ENCODE peak calls at places on chromosome 4, in seven cellular contexts. One of them, this sample, is unnamed.
A peak's percentile ranks its signal among the peaks of the same experiment; 100 is the strongest.

GRCh38 chr4:3010998-3011397 is 47.6 kb downstream of the GRK4 start:
- DNase-seq in dermis blood vessel endothelial cell: peak; percentile 5
- DNase-seq in neural progenitor cell: no peak
- DNase-seq in OCI-M1: no peak
- DNase-seq in astrocyte of the spinal cord: peak; percentile 42
- DNase-seq in islet precursor cell: no peak
- DNase-seq in stimulated activated CD4-positive, alpha-beta T cell treated with anti-CD3 and anti-CD28 coated beads, Interleukin-2, amount 100 ng/mL, for 24 hours: no peak
- DNase-seq in this sample: no peak

GRCh38 chr4:5919571-5919970 is 26.7 kb upstream of the CRMP1 start:
- DNase-seq in astrocyte of the spinal cord: no peak
- DNase-seq in neural progenitor cell: no peak
- DNase-seq in stimulated activated CD4-positive, alpha-beta T cell treated with anti-CD3 and anti-CD28 coated beads, Interleukin-2, amount 100 ng/mL, for 24 hours: no peak
- DNase-seq in dermis blood vessel endothelial cell: no peak
- DNase-seq in islet precursor cell: peak; percentile 22
- DNase-seq in OCI-M1: no peak
- DNase-seq in this sample: no peak

GRCh38 chr4:8198206-8198905 is 734 bp upstream of the SH3TC1 start:
- DNase-seq in astrocyte of the spinal cord: no peak
- DNase-seq in OCI-M1: no peak
- DNase-seq in dermis blood vessel endothelial cell: no peak
- DNase-seq in neural progenitor cell: no peak
- DNase-seq in islet precursor cell: no peak
- DNase-seq in stimulated activated CD4-positive, alpha-beta T cell treated with anti-CD3 and anti-CD28 coated beads, Interleukin-2, amount 100 ng/mL, for 24 hours: no peak
- DNase-seq in this sample: no peak

GRCh38 chr4:174332741-174333493 is 49.2 kb downstream of the CEP44 start:
- DNase-seq in astrocyte of the spinal cord: no peak
- DNase-seq in neural progenitor cell: no peak
- DNase-seq in dermis blood vessel endothelial cell: no peak
- DNase-seq in islet precursor cell: no peak
- DNase-seq in stimulated activated CD4-positive, alpha-beta T cell treated with anti-CD3 and anti-CD28 coated beads, Interleukin-2, amount 100 ng/mL, for 24 hours: no peak
- DNase-seq in OCI-M1: no peak
- DNase-seq in this sample: no peak

GRCh38 chr4:122552898-122553297 is 68.0 kb downstream of the IL21 start:
- DNase-seq in neural progenitor cell: no peak
- DNase-seq in dermis blood vessel endothelial cell: no peak
- DNase-seq in OCI-M1: no peak
- DNase-seq in astrocyte of the spinal cord: no peak
- DNase-seq in stimulated activated CD4-positive, alpha-beta T cell treated with anti-CD3 and anti-CD28 coated beads, Interleukin-2, amount 100 ng/mL, for 24 hours: no peak
- DNase-seq in islet precursor cell: no peak
- DNase-seq in this sample: no peak

GRCh38 chr4:88616275-88616996 is 24.2 kb downstream of the HERC3 start:
- DNase-seq in neural progenitor cell: no peak
- DNase-seq in astrocyte of the spinal cord: peak; percentile 82
- DNase-seq in stimulated activated CD4-positive, alpha-beta T cell treated with anti-CD3 and anti-CD28 coated beads, Interleukin-2, amount 100 ng/mL, for 24 hours: no peak
- DNase-seq in OCI-M1: no peak
- DNase-seq in islet precursor cell: no peak
- DNase-seq in dermis blood vessel endothelial cell: no peak
- DNase-seq in this sample: no peak

GRCh38 chr4:25993564-25994185 is 79.7 kb downstream of the SMIM20 start:
- DNase-seq in astrocyte of the spinal cord: no peak
- DNase-seq in islet precursor cell: peak; percentile 94
- DNase-seq in neural progenitor cell: peak; percentile 75
- DNase-seq in OCI-M1: peak; percentile 7
- DNase-seq in dermis blood vessel endothelial cell: peak; percentile 27
- DNase-seq in stimulated activated CD4-positive, alpha-beta T cell treated with anti-CD3 and anti-CD28 coated beads, Interleukin-2, amount 100 ng/mL, for 24 hours: peak; percentile 36
- DNase-seq in this sample: no peak

GRCh38 chr4:118171381-118171780 is 137.1 kb downstream of the NDST3 start:
- DNase-seq in stimulated activated CD4-positive, alpha-beta T cell treated with anti-CD3 and anti-CD28 coated beads, Interleukin-2, amount 100 ng/mL, for 24 hours: no peak
- DNase-seq in dermis blood vessel endothelial cell: no peak
- DNase-seq in OCI-M1: no peak
- DNase-seq in astrocyte of the spinal cord: no peak
- DNase-seq in neural progenitor cell: no peak
- DNase-seq in islet precursor cell: no peak
- DNase-seq in this sample: no peak

GRCh38 chr4:118158946-118159345 is 124.7 kb downstream of the NDST3 start:
- DNase-seq in dermis blood vessel endothelial cell: no peak
- DNase-seq in neural progenitor cell: peak; percentile 5
- DNase-seq in stimulated activated CD4-positive, alpha-beta T cell treated with anti-CD3 and anti-CD28 coated beads, Interleukin-2, amount 100 ng/mL, for 24 hours: no peak
- DNase-seq in islet precursor cell: no peak
- DNase-seq in astrocyte of the spinal cord: no peak
- DNase-seq in OCI-M1: no peak
- DNase-seq in this sample: no peak

GRCh38 chr4:168124008-168124641 is 31.8 kb downstream of the ANXA10 start:
- DNase-seq in astrocyte of the spinal cord: peak; percentile 57
- DNase-seq in OCI-M1: no peak
- DNase-seq in neural progenitor cell: no peak
- DNase-seq in stimulated activated CD4-positive, alpha-beta T cell treated with anti-CD3 and anti-CD28 coated beads, Interleukin-2, amount 100 ng/mL, for 24 hours: no peak
- DNase-seq in dermis blood vessel endothelial cell: peak; percentile 41
- DNase-seq in islet precursor cell: no peak
- DNase-seq in this sample: no peak

This sample was measured in CD4-positive, alpha-beta memory T cell.